ENCODE peak calls at places on chromosomes 11 and 22, in four cellular contexts. V is retina; E is activated CD8-positive, alpha-beta T cell treated with anti-CD3 and anti-CD28 coated beads for 36 hours; K is memory B cell. O is an unnamed sample.

GRCh38 chr11:76810151-76810853 is 27.1 kb downstream of the TSKU start:
- DNase-seq in V (no peak), E (peak), K (no peak), O (no peak)

GRCh38 chr22:37248251-37248650 is 4.2 kb upstream of the RAC2 start:
- DNase-seq in V (no peak), E (peak), K (no peak), O (no peak)

GRCh38 chr11:61332266-61332822 is 561 bp downstream of the DDB1 start:
- DNase-seq in V (no peak), E (peak), K (no peak), O (peak)

GRCh38 chr22:32354360-32355351 is 3.0 kb upstream of the RFPL3 start:
- DNase-seq in V (no peak), E (no peak), K (peak), O (no peak)

GRCh38 chr11:111540114-111540920 is at the start of gene LAYN:
- DNase-seq in V (peak), E (peak), K (peak), O (no peak)

GRCh38 chr11:10845589-10845988 is 12.3 kb downstream of the ZBED5 start:
- DNase-seq in V (no peak), E (no peak), K (no peak), O (no peak)

GRCh38 chr11:66910016-66910415 is 48.2 kb downstream of the PC start:
- DNase-seq in V (no peak), E (no peak), K (no peak), O (no peak)

GRCh38 chr22:20037419-20037818 is 16.5 kb downstream of the TANGO2 start:
- DNase-seq in V (no peak), E (no peak), K (no peak), O (no peak)

GRCh38 chr11:76161261-76161961 is 44.9 kb downstream of the WNT11 start:
- DNase-seq in V (peak), E (no peak), K (no peak), O (no peak)

GRCh38 chr11:65452806-65453490 is 30.4 kb downstream of the NEAT1 start:
- DNase-seq in V (no peak), E (no peak), K (no peak), O (no peak)

GRCh38 chr11:62025429-62026105 is 58.1 kb upstream of the FTH1 start:
- DNase-seq in V (no peak), E (peak), K (peak), O (no peak)

GRCh38 chr11:62791501-62792192 is at the start of gene TMEM223:
- DNase-seq in V (peak), E (peak), K (peak), O (peak)

GRCh38 chr11:27718853-27719574 is 18.8 kb upstream of the BDNF start:
- DNase-seq in V (peak), E (no peak), K (no peak), O (no peak)

GRCh38 chr22:22753526-22754267 is 109.3 kb downstream of the GGTLC2 start:
- DNase-seq in V (peak), E (peak), K (peak), O (peak)

GRCh38 chr22:44261164-44261860 is 51.4 kb downstream of the SHISAL1 start:
- DNase-seq in V (no peak), E (no peak), K (no peak), O (no peak)